ENCODE peak calls at places on chromosomes 11 and 22, in nine cellular contexts. L is H1; Q is neural progenitor cell; X is mesendoderm; F is hepatocyte; V is aorta; J is colonic mucosa; K is CD8-positive, alpha-beta memory T cell; P is suprapubic skin. A is an unnamed sample.

GRCh38 chr22:41565403-41566054 is 4.7 kb downstream of the CSDC2 start:
- DNase-seq in L (no peak), K (no peak), F (peak; percentile 67), Q (no peak), J (no peak), P (no peak), X (peak; percentile 83), V (peak; percentile 83), A (peak; percentile 73)

GRCh38 chr11:116046127-116046526 is 541.9 kb upstream of the CADM1 start:
- DNase-seq in V (no peak), Q (no peak), L (no peak), P (no peak), F (no peak), J (no peak), K (no peak), X (no peak), A (no peak)

GRCh38 chr11:2471048-2471803 is 26.4 kb downstream of the KCNQ1 start:
- DNase-seq in X (no peak), P (no peak), J (no peak), L (no peak), Q (no peak), F (no peak), V (no peak), K (no peak), A (no peak)

GRCh38 chr22:44819966-44820631 is 67.7 kb downstream of the ARHGAP8 start:
- DNase-seq in V (peak; percentile 72), L (no peak), P (no peak), F (no peak), K (no peak), Q (no peak), X (peak; percentile 24), J (no peak), A (no peak)

GRCh38 chr22:22248878-22249277 is 4.3 kb downstream of the VPREB1 start:
- DNase-seq in V (no peak), J (no peak), F (no peak), Q (no peak), K (no peak), P (no peak), X (no peak), L (no peak), A (no peak)

GRCh38 chr11:17810736-17811135 is 76.2 kb downstream of the KCNC1 start:
- DNase-seq in P (no peak), K (no peak), X (no peak), J (no peak), F (peak; percentile 13), V (no peak), L (no peak), Q (no peak), A (peak; percentile 84)

GRCh38 chr11:21364866-21365624 is 695.7 kb downstream of the NELL1 start:
- DNase-seq in K (no peak), L (no peak), Q (no peak), V (no peak), F (no peak), J (no peak), P (no peak), X (no peak), A (no peak)

GRCh38 chr22:42065408-42066132 is 5.0 kb downstream of the NAGA start:
- DNase-seq in P (no peak), K (no peak), L (no peak), Q (no peak), V (no peak), F (no peak), J (peak; percentile 15), X (peak; percentile 69), A (no peak)

GRCh38 chr22:44180706-44181032 is at the start of gene PARVG:
- DNase-seq in V (no peak), K (no peak), X (peak; percentile 59), F (peak; percentile 28), Q (no peak), L (no peak), P (no peak), J (no peak), A (no peak)

GRCh38 chr22:39080993-39081513 is 4.0 kb downstream of the APOBEC3G start:
- DNase-seq in Q (no peak), K (no peak), L (no peak), V (no peak), X (no peak), J (no peak), F (no peak), P (no peak), A (no peak)

GRCh38 chr11:27227744-27228143 is 135.3 kb downstream of the CCDC34 start:
- DNase-seq in Q (no peak), X (no peak), V (no peak), P (no peak), F (no peak), L (no peak), K (no peak), J (no peak), A (no peak)

GRCh38 chr11:2578934-2579280 is 120.9 kb downstream of the KCNQ1OT1 start:
- DNase-seq in K (no peak), Q (no peak), L (no peak), J (no peak), F (no peak), V (no peak), X (no peak), P (peak; percentile 31), A (no peak)

GRCh38 chr11:76672431-76673163 is 2.0 kb upstream of the LRRC32 start:
- DNase-seq in X (no peak), Q (no peak), V (peak; percentile 75), F (no peak), P (no peak), K (peak; percentile 11), J (no peak), L (no peak), A (no peak)

GRCh38 chr11:68381716-68382115 is 69.3 kb downstream of the LRP5 start:
- DNase-seq in L (no peak), P (no peak), K (no peak), V (no peak), F (no peak), X (no peak), Q (no peak), J (no peak), A (no peak)

GRCh38 chr11:68382358-68382998 is 70.1 kb downstream of the LRP5 start:
- DNase-seq in F (no peak), K (no peak), Q (no peak), X (no peak), J (no peak), V (no peak), L (no peak), P (no peak), A (no peak)

GRCh38 chr11:68377389-68377795 is 65.0 kb downstream of the LRP5 start:
- DNase-seq in V (no peak), J (no peak), X (no peak), F (no peak), K (no peak), Q (no peak), L (no peak), P (no peak), A (no peak)

GRCh38 chr11:68380786-68381622 is 68.6 kb downstream of the LRP5 start:
- DNase-seq in P (no peak), K (no peak), V (no peak), F (no peak), J (no peak), X (peak; percentile 26), L (no peak), Q (no peak), A (no peak)

DNA sequence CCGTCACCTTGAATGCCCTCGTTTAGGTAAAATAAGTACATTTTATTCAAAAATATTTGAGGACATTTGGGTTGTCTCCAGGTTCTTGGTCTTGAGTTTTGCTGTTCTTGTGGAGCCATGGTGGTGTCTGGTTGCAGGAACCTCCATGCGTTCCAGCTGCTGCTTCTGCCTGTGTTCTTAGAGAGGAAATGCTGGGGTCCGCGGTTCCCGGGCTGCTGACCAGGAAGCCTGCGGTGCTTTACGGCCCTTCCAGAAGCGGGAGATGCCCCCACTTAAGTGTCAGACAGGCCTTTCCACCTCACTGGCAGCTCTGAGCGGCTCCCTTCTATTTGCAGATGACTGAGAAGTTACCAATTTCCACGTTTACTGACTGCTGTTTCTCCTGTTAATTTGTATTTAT is 66.8 kb downstream of the LRP5 start:
- DNase-seq in V (no peak), L (no peak), J (no peak), X (no peak), K (no peak), Q (no peak), P (no peak), F (no peak), A (peak; percentile 58)
- H3K4me1 ChIP-seq in V (no peaks in the 10 kb centered on the region), L (no peaks in the 10 kb centered on the region), J (peaks cover 38% of the 10 kb centered on the region), X (no peaks in the 10 kb centered on the region), K (no peaks in the 10 kb centered on the region), Q (no peaks in the 10 kb centered on the region), P (peaks cover 60% of the 10 kb centered on the region), F (peaks cover 43% of the 10 kb centered on the region), A (peaks cover 42% of the 10 kb centered on the region)

GRCh38 chr11:6405039-6405667 is 13.7 kb downstream of the APBB1 start:
- DNase-seq in X (peak; percentile 90), Q (peak; percentile 90), F (peak; percentile 50), K (no peak), L (peak; percentile 27), P (no peak), J (no peak), V (no peak), A (no peak)
- H3K27ac ChIP-seq in X (no peak overlapping the region), Q (peak overlapping the region; percentile 27), F (no peak overlapping the region), K (no peak overlapping the region), L (peak overlapping the region; percentile 28), P (no peak overlapping the region), J (no peak overlapping the region), V (no peak overlapping the region), A (no peak overlapping the region)

GRCh38 chr22:30414525-30415047 is 11.0 kb upstream of the MTFP1 start:
- DNase-seq in X (no peak), P (no peak), K (no peak), Q (no peak), V (no peak), J (no peak), L (no peak), F (no peak), A (no peak)
- H3K36me3 ChIP-seq in X (no peaks in the 10 kb centered on the region), P (peaks cover 78% of the 10 kb centered on the region), K (no peaks in the 10 kb centered on the region), Q (no peaks in the 10 kb centered on the region), V (no peaks in the 10 kb centered on the region), J (no peaks in the 10 kb centered on the region), L (no peaks in the 10 kb centered on the region), F (no peaks in the 10 kb centered on the region), A (peaks cover 14% of the 10 kb centered on the region)

GRCh38 chr22:26565181-26565580 is 24.8 kb downstream of the TPST2 start:
- DNase-seq in L (no peak), P (no peak), F (no peak), V (no peak), X (no peak), Q (no peak), J (no peak), K (no peak), A (no peak)
- H3K4me1 ChIP-seq in L (peaks cover 40% of the 10 kb centered on the region), P (peaks cover 48% of the 10 kb centered on the region), F (no peaks in the 10 kb centered on the region), V (no peaks in the 10 kb centered on the region), X (peaks cover 6% of the 10 kb centered on the region), Q (peaks cover 31% of the 10 kb centered on the region), J (no peaks in the 10 kb centered on the region), K (peaks cover 12% of the 10 kb centered on the region), A (no peaks in the 10 kb centered on the region)

A was measured in SJCRH30.